ENCODE peak calls at places on chromosomes 1 and 21, in ten cellular contexts. T, L, S, M, G, H, V, C, R and D are unnamed samples.

GRCh38 chr1:174938306-174939000 is 61.3 kb upstream of the CACYBP start:
- DNase-seq in T (no peak), L (no peak), S (no peak), M (no peak), G (no peak), H (no peak), V (no peak), C (no peak), R (no peak), D (no peak)

GRCh38 chr21:37620401-37620800 is 253.8 kb downstream of the DYRK1A start:
- DNase-seq in T (no peak), L (no peak), S (no peak), M (no peak), G (no peak), H (no peak), V (no peak), C (no peak), R (no peak), D (no peak)

GRCh38 chr1:22829001-22829989 is 118.7 kb downstream of the EPHB2 start:
- DNase-seq in T (no peak), L (peak), S (no peak), M (no peak), G (no peak), H (peak), V (no peak), C (no peak), R (peak), D (peak)

GRCh38 chr1:183604048-183604808 is 14.0 kb upstream of the NCF2 start:
- DNase-seq in T (no peak), L (no peak), S (no peak), M (peak), G (no peak), H (no peak), V (peak), C (no peak), R (peak), D (peak)

GRCh38 chr1:163914785-163915413 is 593.1 kb downstream of the NUF2 start:
- DNase-seq in T (no peak), L (no peak), S (no peak), M (no peak), G (no peak), H (no peak), V (no peak), C (no peak), R (no peak), D (no peak)

GRCh38 chr21:45329261-45330074 is 41.8 kb upstream of the POFUT2 start:
- DNase-seq in T (no peak), L (peak), S (peak), M (peak), G (no peak), H (peak), V (no peak), C (no peak), R (peak), D (no peak)

GRCh38 chr1:169133801-169134558 is 27.5 kb downstream of the ATP1B1 start:
- DNase-seq in T (no peak), L (no peak), S (no peak), M (no peak), G (no peak), H (no peak), V (no peak), C (no peak), R (no peak), D (peak)

GRCh38 chr1:27045973-27046558 is 33.4 kb upstream of the TENT5B start:
- DNase-seq in T (no peak), L (peak), S (peak), M (no peak), G (peak), H (peak), V (peak), C (no peak), R (peak), D (peak)

GRCh38 chr1:7229696-7230095 is 444.4 kb downstream of the CAMTA1 start:
- DNase-seq in T (peak), L (no peak), S (no peak), M (no peak), G (no peak), H (no peak), V (no peak), C (no peak), R (peak), D (peak)

GRCh38 chr1:99727575-99728190 is 38.8 kb downstream of the FRRS1 start:
- DNase-seq in T (no peak), L (no peak), S (no peak), M (no peak), G (no peak), H (no peak), V (peak), C (no peak), R (no peak), D (peak)

GRCh38 chr1:243848165-243849088 is 1.6 kb downstream of the AKT3 start:
- DNase-seq in T (no peak), L (no peak), S (no peak), M (no peak), G (no peak), H (no peak), V (no peak), C (no peak), R (no peak), D (no peak)

GRCh38 chr21:39001341-39001740 is 181.9 kb downstream of the PSMG1 start:
- DNase-seq in T (no peak), L (no peak), S (no peak), M (no peak), G (no peak), H (peak), V (no peak), C (no peak), R (no peak), D (no peak)

GRCh38 chr21:34986561-34987533 is 62.3 kb downstream of the RUNX1 start:
- DNase-seq in T (no peak), L (no peak), S (no peak), M (peak), G (no peak), H (no peak), V (peak), C (peak), R (no peak), D (peak)

GRCh38 chr1:58570817-58571216 is 6.2 kb downstream of the TACSTD2 start:
- DNase-seq in T (no peak), L (no peak), S (no peak), M (no peak), G (peak), H (no peak), V (no peak), C (no peak), R (no peak), D (no peak)

GRCh38 chr1:12276225-12276624 is 46.4 kb downstream of the VPS13D start:
- DNase-seq in T (no peak), L (peak), S (no peak), M (no peak), G (no peak), H (no peak), V (peak), C (no peak), R (no peak), D (peak)

GRCh38 chr21:14675774-14676530 is 129.8 kb upstream of the SAMSN1 start:
- DNase-seq in T (no peak), L (no peak), S (no peak), M (no peak), G (no peak), H (no peak), V (no peak), C (peak), R (no peak), D (no peak)

GRCh38 chr1:183296782-183297181 is 110.7 kb downstream of the LAMC2 start:
- DNase-seq in T (no peak), L (no peak), S (no peak), M (no peak), G (no peak), H (no peak), V (no peak), C (no peak), R (no peak), D (no peak)

GRCh38 chr1:157390646-157391045 is 161.7 kb downstream of the FCRL5 start:
- DNase-seq in T (peak), L (no peak), S (no peak), M (no peak), G (no peak), H (no peak), V (peak), C (no peak), R (no peak), D (peak)

GRCh38 chr1:26780344-26780957 is 7.3 kb upstream of the PIGV start:
- DNase-seq in T (no peak), L (no peak), S (peak), M (no peak), G (no peak), H (no peak), V (no peak), C (no peak), R (no peak), D (no peak)

GRCh38 chr1:210504286-210504685 is 175.6 kb downstream of the HHAT start:
- DNase-seq in T (no peak), L (no peak), S (no peak), M (no peak), G (no peak), H (no peak), V (no peak), C (no peak), R (no peak), D (no peak)

GRCh38 chr1:221169447-221169889 is 290.2 kb downstream of the HLX start:
- DNase-seq in T (no peak), L (no peak), S (no peak), M (no peak), G (no peak), H (no peak), V (peak), C (no peak), R (no peak), D (peak)

GRCh38 chr1:67855944-67856343 is 22.7 kb upstream of the GNG12 start:
- DNase-seq in T (no peak), L (no peak), S (no peak), M (no peak), G (no peak), H (no peak), V (peak), C (no peak), R (no peak), D (peak)

GRCh38 chr1:67429528-67430357 is 459 bp downstream of the SERBP1 start:
- DNase-seq in T (no peak), L (peak), S (peak), M (peak), G (no peak), H (peak), V (no peak), C (no peak), R (peak), D (peak)

GRCh38 chr1:40748841-40749718 is 34.5 kb upstream of the KCNQ4 start:
- DNase-seq in T (no peak), L (no peak), S (no peak), M (no peak), G (no peak), H (no peak), V (no peak), C (no peak), R (no peak), D (no peak)

GRCh38 chr1:1462318-1462966 is 9.1 kb upstream of the ATAD3B start:
- DNase-seq in T (no peak), L (peak), S (no peak), M (peak), G (no peak), H (peak), V (no peak), C (peak), R (no peak), D (no peak)

GRCh38 chr1:1460540-1461130 is 10.9 kb upstream of the ATAD3B start:
- DNase-seq in T (no peak), L (no peak), S (no peak), M (no peak), G (no peak), H (no peak), V (no peak), C (peak), R (no peak), D (no peak)

GRCh38 chr1:1463312-1463711 is 8.3 kb upstream of the ATAD3B start:
- DNase-seq in T (no peak), L (no peak), S (no peak), M (no peak), G (no peak), H (no peak), V (no peak), C (peak), R (no peak), D (no peak)

DNA sequence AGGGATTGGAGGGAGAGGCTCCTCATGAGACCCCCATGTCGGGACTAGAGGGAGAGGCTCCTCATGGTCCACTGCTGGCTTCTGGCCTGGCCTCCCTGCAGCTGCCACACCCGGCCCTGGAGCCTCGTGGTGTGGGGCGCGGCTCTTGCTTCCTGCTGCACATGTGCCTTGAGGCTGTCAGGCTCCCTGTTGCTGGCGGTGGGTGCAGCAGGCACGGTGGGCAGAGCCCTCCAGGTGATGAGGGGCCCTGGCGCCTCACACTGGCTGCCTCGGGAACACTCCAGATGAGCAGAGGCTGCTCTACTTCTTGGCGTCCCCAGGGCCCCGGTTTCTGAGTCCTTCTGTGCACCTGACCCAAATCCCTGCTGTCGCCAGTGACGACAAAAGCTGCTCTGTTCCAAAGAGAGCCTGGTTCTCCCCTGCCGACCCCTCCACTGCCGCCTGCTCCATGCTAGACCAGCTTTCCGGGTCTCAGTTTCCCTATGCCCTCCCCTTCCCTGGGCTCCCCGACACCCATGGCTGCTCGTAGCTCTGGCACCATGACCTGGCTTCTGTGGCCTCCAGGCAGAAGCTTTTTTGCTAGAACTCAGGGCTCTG is 9.7 kb upstream of the ATAD3B start:
- DNase-seq in T (no peak), L (peak), S (no peak), M (no peak), G (no peak), H (no peak), V (no peak), C (peak), R (no peak), D (no peak)
- H3K27ac ChIP-seq in T (no peak), L (peak), S (no peak), M (peak), G (no peak), H (peak), V (no peak), C (no peak), R (peak), D (no peak)

DNA sequence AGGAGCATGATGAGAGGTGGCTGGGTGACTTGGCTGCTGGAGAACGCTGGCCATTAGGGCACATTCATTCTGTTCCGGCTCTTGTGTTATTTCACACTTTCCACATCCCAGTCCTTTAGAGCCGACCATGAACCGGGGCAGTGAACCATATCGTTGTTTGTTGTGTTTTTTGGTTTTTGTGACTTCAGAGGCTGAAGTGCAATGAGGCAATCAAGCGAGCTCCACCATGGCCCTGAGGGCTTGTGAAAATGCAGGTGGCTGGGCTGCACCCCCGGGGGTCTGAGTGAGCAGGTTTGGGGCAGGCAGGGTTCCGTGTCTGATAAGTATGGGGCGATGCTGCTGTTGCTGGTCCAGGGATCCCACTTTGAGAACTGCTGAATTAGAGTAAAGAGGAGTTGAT is 23.7 kb downstream of the ABCG1 start:
- DNase-seq in T (no peak), L (peak), S (peak), M (no peak), G (no peak), H (peak), V (no peak), C (no peak), R (no peak), D (no peak)
- H3K27ac ChIP-seq in T (no peak), L (no peak), S (no peak), M (no peak), G (no peak), H (no peak), V (no peak), C (no peak), R (no peak), D (no peak)

DNA sequence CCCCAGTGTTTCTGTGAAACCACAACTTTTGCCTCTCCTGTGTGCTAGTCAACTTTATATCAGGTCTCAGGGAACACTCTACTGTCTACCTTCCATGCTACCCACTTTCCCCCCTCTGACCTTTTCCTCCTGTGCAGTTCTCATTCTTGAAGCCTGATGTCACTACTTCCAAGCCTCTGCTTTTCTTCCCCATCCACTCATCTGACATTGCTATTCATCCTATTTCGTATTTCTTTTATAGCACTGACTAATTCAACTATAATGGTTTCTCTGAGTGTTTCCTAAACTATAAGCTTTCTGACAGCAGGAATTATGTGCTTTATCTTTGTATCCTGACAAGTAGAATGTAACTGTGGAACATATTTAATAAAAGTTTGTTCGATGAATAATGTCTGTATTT is 18.2 kb upstream of the DPH5 start:
- DNase-seq in T (no peak), L (no peak), S (no peak), M (no peak), G (no peak), H (no peak), V (peak), C (no peak), R (no peak), D (peak)
- H3K27ac ChIP-seq in T (peak), L (no peak), S (no peak), M (no peak), G (no peak), H (no peak), V (no peak), C (no peak), R (no peak), D (no peak)

DNA sequence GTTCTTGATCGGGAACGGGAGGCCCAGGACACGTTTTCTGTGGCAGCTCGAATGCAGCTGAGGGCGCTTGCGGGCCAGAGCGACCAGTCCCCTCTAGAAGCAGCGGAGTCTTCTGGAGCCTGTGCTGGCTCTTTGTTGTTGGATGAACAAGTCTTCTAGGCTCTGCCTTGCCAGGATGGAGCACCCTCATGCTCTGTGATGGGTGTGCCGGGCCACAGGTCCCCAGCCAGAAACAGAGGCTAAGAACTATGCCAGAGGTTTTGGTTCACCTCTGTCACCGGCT is 94.4 kb upstream of the ARHGEF16 start:
- DNase-seq in T (no peak), L (peak), S (no peak), M (no peak), G (no peak), H (no peak), V (no peak), C (no peak), R (no peak), D (no peak)
- H3K27ac ChIP-seq in T (no peak), L (peak), S (no peak), M (no peak), G (no peak), H (no peak), V (no peak), C (no peak), R (no peak), D (no peak)